ENCODE peak calls at places on chromosomes 11 and 22, in seven cellular contexts. Y is Calu3; E is aorta; G is T-helper 1 cell; H is Panc1; W is stimulated activated naive CD8-positive, alpha-beta T cell treated with anti-CD3 and anti-CD28 coated beads, Interleukin-15, Interleukin-2, amounts not matched to agents 100 U/mL and 50 U/mL, for 24 hours; M is CD8-positive, alpha-beta T cell. A is an unnamed sample.

GRCh38 chr22:45632791-45633515 is 38.7 kb upstream of the ATXN10 start:
- DNase-seq in Y (peak), E (peak), G (no peak), H (no peak), W (no peak), M (no peak), A (no peak)

GRCh38 chr11:43518407-43519165 is 159.9 kb downstream of the TTC17 start:
- DNase-seq in Y (no peak), E (no peak), G (no peak), H (no peak), W (peak), M (no peak), A (peak)

GRCh38 chr11:79045811-79046304 is 395.0 kb downstream of the TENM4 start:
- DNase-seq in Y (no peak), E (no peak), G (no peak), H (no peak), W (no peak), M (no peak), A (no peak)

GRCh38 chr11:131038597-131038996 is 122.3 kb upstream of the SNX19 start:
- DNase-seq in Y (no peak), E (no peak), G (no peak), H (no peak), W (no peak), M (no peak), A (peak)

GRCh38 chr11:75428301-75428724 is 4.7 kb downstream of the KLHL35 start:
- DNase-seq in Y (peak), E (peak), G (peak), H (no peak), W (peak), M (no peak), A (peak)

GRCh38 chr22:31969789-31970489 is 25.6 kb downstream of the YWHAH start:
- DNase-seq in Y (peak), E (no peak), G (peak), H (no peak), W (peak), M (peak), A (peak)

GRCh38 chr11:106917973-106918372 is 100.3 kb downstream of the GUCY1A2 start:
- DNase-seq in Y (peak), E (no peak), G (no peak), H (no peak), W (peak), M (no peak), A (peak)

GRCh38 chr11:88508808-88509581 is 171.5 kb upstream of the CTSC start:
- DNase-seq in Y (peak), E (peak), G (no peak), H (no peak), W (peak), M (no peak), A (peak)

GRCh38 chr11:112285918-112286317 is 25.3 kb upstream of the PLET1 start:
- DNase-seq in Y (no peak), E (no peak), G (no peak), H (no peak), W (no peak), M (no peak), A (no peak)

GRCh38 chr11:102813484-102813883 is 15.5 kb upstream of the MMP1 start:
- DNase-seq in Y (no peak), E (no peak), G (no peak), H (no peak), W (no peak), M (no peak), A (no peak)

GRCh38 chr11:113387605-113388211 is at the start of gene ANKK1:
- DNase-seq in Y (peak), E (no peak), G (no peak), H (no peak), W (no peak), M (no peak), A (no peak)

GRCh38 chr11:13364388-13364787 is 86.8 kb downstream of the BMAL1 start:
- DNase-seq in Y (no peak), E (no peak), G (no peak), H (no peak), W (no peak), M (no peak), A (no peak)

GRCh38 chr22:49272546-49273125 is 555.0 kb downstream of the BRD1 start:
- DNase-seq in Y (no peak), E (peak), G (no peak), H (no peak), W (no peak), M (no peak), A (no peak)

GRCh38 chr11:100619484-100619883 is 67.6 kb upstream of the ARHGAP42 start:
- DNase-seq in Y (no peak), E (no peak), G (no peak), H (no peak), W (no peak), M (no peak), A (peak)

GRCh38 chr11:105192115-105192514 is 52.5 kb upstream of the CARD18 start:
- DNase-seq in Y (no peak), E (no peak), G (no peak), H (no peak), W (no peak), M (no peak), A (no peak)

GRCh38 chr11:85483861-85484260 is 143.3 kb downstream of the DLG2 start:
- DNase-seq in Y (no peak), E (no peak), G (no peak), H (no peak), W (no peak), M (no peak), A (no peak)

GRCh38 chr22:23058481-23059336 is 11.6 kb upstream of the GNAZ start:
- DNase-seq in Y (no peak), E (peak), G (no peak), H (no peak), W (no peak), M (no peak), A (no peak)

GRCh38 chr22:32341122-32341740 is 16.4 kb upstream of the RFPL3 start:
- DNase-seq in Y (no peak), E (no peak), G (no peak), H (no peak), W (no peak), M (no peak), A (no peak)

A was measured in AG20443.